ENCODE peak calls at places on chromosomes 7 and 10, in five cellular contexts. V is heart right ventricle, Z is AG04450, I is hepatocyte, H is tibial nerve. O is an unnamed sample.

GRCh38 chr10:129548534-129549130 is 81.6 kb downstream of the MGMT start:
- DNase-seq in V (no peak), Z (no peak), I (no peak), H (no peak), O (no peak)

GRCh38 chr10:122462533-122463465 is 1.4 kb downstream of the HTRA1 start:
- DNase-seq in V (peak), Z (no peak), I (peak), H (peak), O (no peak)

GRCh38 chr7:136923111-136923510 is 54.7 kb downstream of the CHRM2 start:
- DNase-seq in V (no peak), Z (peak), H (no peak), I (no peak), O (no peak)

GRCh38 chr10:36385693-36386092 is 739.7 kb upstream of the ANKRD30A start:
- DNase-seq in I (no peak), H (no peak), Z (no peak), V (no peak), O (no peak)

GRCh38 chr7:128084896-128085608 is 53.8 kb upstream of the LRRC4 start:
- DNase-seq in V (peak), I (no peak), Z (no peak), H (no peak), O (no peak)

GRCh38 chr10:43134126-43134905 is 3.9 kb upstream of the CSGALNACT2 start:
- DNase-seq in Z (no peak), V (no peak), I (no peak), H (no peak), O (no peak)

GRCh38 chr7:78792006-78792405 is 661.5 kb downstream of the MAGI2 start:
- DNase-seq in V (no peak), H (no peak), Z (no peak), I (no peak), O (no peak)

GRCh38 chr7:47621347-47621746 is 39.4 kb upstream of the TNS3 start:
- DNase-seq in Z (no peak), V (no peak), I (no peak), H (no peak), O (no peak)

GRCh38 chr10:13399752-13400151 is 51.7 kb upstream of the SEPHS1 start:
- DNase-seq in H (no peak), Z (no peak), I (no peak), V (no peak), O (no peak)

GRCh38 chr7:108503112-108504026 is 22.6 kb downstream of the PNPLA8 start:
- DNase-seq in I (peak), H (no peak), V (no peak), Z (peak), O (no peak)

GRCh38 chr7:116525298-116525912 is 569 bp downstream of the CAV1 start:
- DNase-seq in Z (no peak), V (peak), I (peak), H (peak), O (peak)

GRCh38 chr10:32446701-32447406 is 914 bp downstream of the CCDC7 start:
- DNase-seq in Z (no peak), H (no peak), V (no peak), I (peak), O (no peak)

GRCh38 chr10:65133652-65134051 is 1612.5 kb downstream of the REEP3 start:
- DNase-seq in Z (no peak), H (no peak), V (no peak), I (no peak), O (no peak)

GRCh38 chr10:111281516-111281915 is 204.7 kb downstream of the ADRA2A start:
- DNase-seq in H (peak), Z (no peak), V (peak), I (peak), O (peak)
- TF ChIP-seq CTCF in H (no peak), Z (no peak), V (peak), I (peak), O (peak)

DNA sequence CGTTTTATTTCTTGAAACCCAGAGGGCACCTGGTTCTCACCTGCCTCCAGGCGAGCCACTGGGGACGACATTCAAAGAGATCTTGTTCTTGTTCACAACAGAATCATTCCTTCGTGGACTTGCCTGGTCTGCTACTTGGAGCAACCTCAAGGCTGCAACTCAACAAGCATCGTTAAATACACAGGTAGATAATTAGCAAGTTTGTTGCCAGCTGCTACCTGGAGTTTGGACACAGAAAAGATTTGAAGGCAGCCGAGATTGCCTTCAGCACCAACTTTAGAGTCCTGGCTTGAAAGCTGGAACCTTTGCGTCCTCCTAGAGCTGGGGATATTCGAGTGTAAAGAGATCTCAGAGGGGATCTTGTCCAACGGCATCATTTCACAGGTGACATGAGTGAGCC is 89.6 kb upstream of the C7orf33 start:
- DNase-seq in Z (no peak), I (no peak), H (no peak), V (no peak), O (no peak)
- H3K4me3 ChIP-seq in Z (no peak), I (no peak), H (no peak), V (no peak), O (no peak)

DNA sequence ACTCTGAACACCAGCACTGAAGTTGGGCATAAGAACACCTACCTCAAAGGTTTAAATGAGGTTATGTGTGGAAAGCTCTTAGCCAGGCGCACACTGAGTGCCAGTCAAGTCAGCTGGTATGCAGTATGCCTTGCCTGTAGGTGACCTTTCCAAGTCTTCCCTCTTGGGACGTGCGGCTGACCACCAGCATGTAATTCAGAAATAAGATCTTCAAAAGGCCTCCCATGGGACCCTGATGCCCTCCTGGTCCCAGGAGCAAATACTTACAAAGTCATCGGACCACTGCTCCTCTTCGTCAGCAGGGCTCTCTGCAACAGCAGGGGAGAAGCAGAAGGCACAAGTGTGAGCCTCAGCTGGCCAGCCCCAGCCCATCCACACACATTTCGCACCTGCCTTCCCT is 40.8 kb downstream of the BLNK start:
- DNase-seq in I (no peak), Z (no peak), V (no peak), H (no peak), O (no peak)
- H3K27ac ChIP-seq in I (no peak), Z (no peak), V (no peak), H (no peak), O (no peak)

GRCh38 chr7:1028775-1029636 is 15.3 kb upstream of the GPR146 start:
- DNase-seq in V (peak), H (peak), I (peak), Z (peak), O (peak)
- TF ChIP-seq CTCF in V (no peak), H (no peak), I (no peak), Z (no peak), O (no peak)